ENCODE peak calls at places on chromosomes 4 and X, in nine cellular contexts. D is WTC11, B is K562, H is NB4, Z is A549, T is SK-N-SH, M is HCT116, A is H1, K is endothelial cell of umbilical vein. P is an unnamed sample.

GRCh38 chrX:47991263-47992092 is 12.3 kb downstream of the ZNF182 start:
- DNase-seq in M (no peak), A (no peak), Z (no peak), D (no peak), B (no peak), T (no peak), K (no peak), H (peak; percentile 38), P (no peak)

GRCh38 chr4:48403779-48404178 is 62.5 kb downstream of the SLAIN2 start:
- DNase-seq in B (no peak), M (no peak), K (no peak), T (no peak), A (no peak), D (no peak), Z (no peak), H (peak; percentile 48), P (no peak)

GRCh38 chrX:27626066-27626465 is 35.9 kb downstream of the DCAF8L2 start:
- DNase-seq in M (no peak), Z (no peak), D (no peak), A (no peak), T (no peak), H (no peak), K (no peak), B (no peak), P (no peak)

GRCh38 chr4:146340798-146341197 is 126.5 kb downstream of the REELD1 start:
- DNase-seq in A (no peak), Z (no peak), D (no peak), K (peak; percentile 37), T (peak; percentile 8), H (peak; percentile 5), M (no peak), B (no peak), P (no peak)

GRCh38 chrX:131979116-131979515 is 44.0 kb upstream of the STK26 start:
- DNase-seq in D (no peak), H (no peak), M (no peak), Z (no peak), K (peak; percentile 6), T (no peak), A (no peak), B (no peak), P (no peak)

GRCh38 chrX:43735957-43736356 is 79.9 kb downstream of the MAOA start:
- DNase-seq in K (no peak), T (no peak), Z (no peak), H (no peak), A (no peak), D (no peak), B (no peak), M (no peak), P (no peak)

GRCh38 chrX:53086464-53086863 is 4.3 kb downstream of the TSPYL2 start:
- DNase-seq in B (no peak), H (no peak), A (no peak), D (no peak), K (no peak), T (no peak), Z (no peak), M (no peak), P (no peak)

GRCh38 chr4:42478509-42478908 is 81.2 kb downstream of the SHISA3 start:
- DNase-seq in A (no peak), B (no peak), K (no peak), M (no peak), T (no peak), D (no peak), H (no peak), Z (no peak), P (no peak)

GRCh38 chrX:1274786-1275185 is 6.2 kb downstream of the CSF2RA start:
- DNase-seq in K (no peak), H (no peak), B (no peak), D (no peak), T (no peak), Z (no peak), A (no peak), M (no peak), P (no peak)

GRCh38 chr4:23360718-23361117 is 529.1 kb downstream of the PPARGC1A start:
- DNase-seq in B (no peak), D (no peak), T (no peak), A (no peak), M (no peak), Z (no peak), H (no peak), K (no peak), P (no peak)

GRCh38 chr4:173057442-173057841 is 111.2 kb upstream of the GALNT7 start:
- DNase-seq in B (no peak), H (no peak), Z (no peak), D (no peak), T (no peak), K (peak; percentile 55), A (no peak), M (no peak), P (no peak)

GRCh38 chrX:78945186-78945912 is at the start of gene P2RY10:
- DNase-seq in B (no peak), D (no peak), Z (no peak), H (peak; percentile 46), T (no peak), M (no peak), K (no peak), A (no peak), P (peak; percentile 85)
- TF ChIP-seq MAX in B (no peak), D (no peak), Z (no peak), H (no peak), T (no peak), M (no peak), K (no peak), A (no peak), P (no peak)

DNA sequence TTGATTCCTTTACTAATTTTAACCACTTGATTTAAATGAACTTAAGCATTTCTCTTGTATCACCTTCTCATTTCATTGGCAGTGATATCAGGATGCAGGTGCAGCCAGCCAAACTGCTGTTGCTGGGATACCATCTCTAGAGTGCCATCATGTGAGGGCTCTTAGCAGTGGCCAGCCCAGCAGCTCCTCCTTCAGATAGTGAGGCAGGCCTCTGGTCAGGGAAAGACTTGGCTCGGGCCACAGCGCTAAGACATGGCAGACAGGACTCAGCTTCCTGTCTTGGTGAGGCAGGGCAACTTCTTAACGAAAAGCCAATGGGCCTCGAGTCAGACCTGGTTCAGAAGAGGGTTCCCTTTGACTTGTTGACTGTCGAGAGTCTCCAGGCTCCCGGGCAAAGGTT is 50.0 kb downstream of the NOP14 start:
- DNase-seq in B (no peak), D (no peak), K (no peak), A (no peak), Z (no peak), T (no peak), H (no peak), M (no peak), P (no peak)
- TF ChIP-seq MAX in B (no peak), D (no peak), K (no peak), A (no peak), Z (no peak), T (no peak), H (no peak), M (no peak), P (no peak)

DNA sequence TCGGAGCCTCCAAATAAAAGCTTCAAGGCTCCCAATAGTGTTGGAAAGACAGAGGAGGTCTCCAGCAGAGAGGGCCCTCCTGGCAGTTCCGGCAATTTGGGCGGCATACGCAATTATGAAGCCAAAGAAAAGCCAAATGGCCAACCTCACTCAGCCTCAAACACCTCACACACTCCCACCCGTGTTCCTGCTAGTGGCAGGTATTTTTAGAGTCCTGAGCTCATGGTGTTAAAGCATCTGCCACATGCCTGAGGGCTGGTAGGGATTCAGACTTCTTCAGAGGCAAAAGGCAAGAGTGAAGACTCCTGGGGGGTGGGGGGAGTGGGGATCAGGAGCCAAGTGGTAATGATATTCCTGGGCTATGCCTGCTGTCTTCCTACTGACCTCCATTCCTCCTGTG is 7.4 kb downstream of the RAB33A start:
- DNase-seq in A (no peak), H (no peak), D (no peak), Z (no peak), T (no peak), B (peak; percentile 26), K (no peak), M (no peak), P (no peak)
- TF ChIP-seq MAX in A (no peak), H (no peak), D (no peak), Z (no peak), T (no peak), B (peak; percentile 12), K (no peak), M (no peak), P (no peak)

GRCh38 chr4:140568507-140569306 is at the start of gene UCP1:
- DNase-seq in M (no peak), B (no peak), A (peak; percentile 74), Z (peak; percentile 10), H (no peak), T (peak; percentile 85), K (peak; percentile 2), D (peak; percentile 73), P (no peak)
- TF ChIP-seq MAX in M (no peak), B (no peak), A (peak; percentile 81), Z (no peak), H (no peak), T (no peak), K (no peak), D (peak; percentile 86), P (no peak)

GRCh38 chr4:177016541-177017141 is 223.9 kb upstream of the VEGFC start:
- DNase-seq in K (no peak), Z (no peak), M (no peak), H (no peak), T (no peak), B (no peak), A (no peak), D (no peak), P (no peak)
- TF ChIP-seq MAX in K (no peak), Z (no peak), M (no peak), H (no peak), T (peak; percentile 14), B (no peak), A (no peak), D (no peak), P (no peak)

DNA sequence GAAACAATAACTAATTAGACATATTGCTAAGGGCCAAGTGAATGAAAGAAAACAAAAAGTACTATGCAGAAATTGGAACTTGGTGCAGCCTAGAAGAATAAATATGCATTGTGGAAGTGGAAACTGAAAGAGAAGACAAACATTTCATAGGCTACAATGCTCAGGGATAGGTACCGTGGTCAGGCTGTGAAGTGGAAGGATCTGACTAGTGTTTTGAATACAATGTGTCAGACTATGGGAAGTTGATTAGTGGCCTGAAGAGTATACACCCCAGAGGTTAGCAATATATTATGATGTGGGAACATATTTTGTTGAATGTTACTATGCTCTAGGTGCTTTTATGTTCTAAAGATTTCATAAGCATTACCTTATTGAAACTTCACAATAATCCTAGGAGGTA is 36.8 kb downstream of the GPRIN3 start:
- DNase-seq in B (no peak), M (no peak), K (no peak), T (no peak), D (no peak), A (no peak), H (no peak), Z (no peak), P (no peak)
- TF ChIP-seq MAX in B (no peak), M (no peak), K (no peak), T (no peak), D (no peak), A (no peak), H (no peak), Z (no peak), P (no peak)

GRCh38 chrX:103396186-103396585 is 19.8 kb downstream of the BEX3 start:
- DNase-seq in K (peak; percentile 37), D (no peak), Z (no peak), H (no peak), A (no peak), B (no peak), M (no peak), T (no peak), P (no peak)
- TF ChIP-seq MAX in K (no peak), D (no peak), Z (no peak), H (no peak), A (no peak), B (no peak), M (no peak), T (no peak), P (no peak)

GRCh38 chr4:80279751-80280150 is 13.3 kb downstream of the FGF5 start:
- DNase-seq in Z (no peak), B (no peak), K (no peak), A (no peak), M (no peak), H (no peak), D (no peak), T (no peak), P (no peak)
- TF ChIP-seq MAX in Z (no peak), B (no peak), K (no peak), A (no peak), M (no peak), H (no peak), D (no peak), T (no peak), P (no peak)

P was measured in GM12878.